ENCODE peak calls at places on chromosomes 1 and 21, in five cellular contexts. B is K562, M is sigmoid colon, Y is left lung, J is kidney. H is an unnamed sample.

GRCh38 chr1:150321826-150322166 is 463 bp downstream of the PRPF3 start:
- DNase-seq in B (no peak), M (no peak), Y (no peak), J (peak), H (no peak)

GRCh38 chr1:156860113-156860638 is 489 bp upstream of the NTRK1 start:
- DNase-seq in B (peak), M (peak), Y (no peak), J (peak), H (no peak)

GRCh38 chr1:109466100-109466439 is 276 bp upstream of the SYPL2 start:
- DNase-seq in B (no peak), M (no peak), Y (no peak), J (no peak), H (no peak)

GRCh38 chr1:58933599-58933926 is 149.7 kb upstream of the JUN start:
- DNase-seq in B (peak), M (no peak), Y (no peak), J (no peak), H (no peak)

GRCh38 chr1:11857164-11857853 is 1.4 kb downstream of the NPPB start:
- DNase-seq in B (no peak), M (no peak), Y (no peak), J (no peak), H (no peak)

GRCh38 chr21:36743446-36743845 is 44.5 kb downstream of the SIM2 start:
- DNase-seq in B (no peak), M (no peak), Y (no peak), J (no peak), H (no peak)

GRCh38 chr21:15061747-15062146 is 3.1 kb downstream of the NRIP1 start:
- DNase-seq in B (no peak), M (no peak), Y (no peak), J (no peak), H (no peak)

GRCh38 chr1:196115641-196116040 is 492.6 kb downstream of the KCNT2 start:
- DNase-seq in B (no peak), M (no peak), Y (no peak), J (peak), H (no peak)

GRCh38 chr21:18772404-18772803 is 368.8 kb upstream of the TMPRSS15 start:
- DNase-seq in B (no peak), M (no peak), Y (no peak), J (no peak), H (no peak)

GRCh38 chr1:159932296-159933285 is 7.3 kb upstream of the TAGLN2 start:
- DNase-seq in B (no peak), M (no peak), Y (peak), J (peak), H (no peak)

GRCh38 chr1:93988634-93989350 is 79.6 kb upstream of the GCLM start:
- DNase-seq in B (no peak), M (no peak), Y (no peak), J (no peak), H (no peak)

GRCh38 chr1:30450148-30450817 is 273.1 kb downstream of the MATN1 start:
- DNase-seq in B (no peak), M (peak), Y (no peak), J (no peak), H (peak)

GRCh38 chr1:60035925-60036324 is 37.6 kb downstream of the C1orf87 start:
- DNase-seq in B (no peak), M (no peak), Y (no peak), J (no peak), H (no peak)

GRCh38 chr1:170959385-170959784 is 24.1 kb downstream of the MROH9 start:
- DNase-seq in B (no peak), M (no peak), Y (no peak), J (no peak), H (no peak)

GRCh38 chr1:207030522-207031009 is 2.0 kb downstream of the C1orf116 start:
- DNase-seq in B (no peak), M (no peak), Y (no peak), J (no peak), H (no peak)

GRCh38 chr1:56188216-56188615 is 391.1 kb downstream of the PLPP3 start:
- DNase-seq in B (no peak), M (no peak), Y (no peak), J (no peak), H (no peak)

GRCh38 chr1:63797056-63797726 is 23.4 kb downstream of the ROR1 start:
- DNase-seq in B (no peak), M (no peak), Y (no peak), J (no peak), H (no peak)

GRCh38 chr21:20459838-20460237 is 538.4 kb upstream of the NCAM2 start:
- DNase-seq in B (no peak), M (no peak), Y (no peak), J (no peak), H (no peak)

GRCh38 chr1:51616490-51616889 is 402 bp upstream of the OSBPL9 start:
- DNase-seq in B (no peak), M (no peak), Y (no peak), J (no peak), H (no peak)

GRCh38 chr1:211543003-211543402 is 36.0 kb downstream of the SLC30A1 start:
- DNase-seq in B (no peak), M (no peak), Y (no peak), J (no peak), H (no peak)

GRCh38 chr21:38188037-38188436 is 68.8 kb upstream of the KCNJ15 start:
- DNase-seq in B (no peak), M (no peak), Y (no peak), J (no peak), H (no peak)

GRCh38 chr1:197269053-197269452 is 1.0 kb downstream of the CRB1 start:
- DNase-seq in B (no peak), M (no peak), Y (no peak), J (no peak), H (no peak)

GRCh38 chr1:228350831-228351781 is 55.5 kb downstream of the TRIM11 start:
- DNase-seq in B (no peak), M (peak), Y (peak), J (peak), H (no peak)

GRCh38 chr1:31575373-31576140 is 758 bp upstream of the TINAGL1 start:
- DNase-seq in B (peak), M (peak), Y (no peak), J (peak), H (peak)

GRCh38 chr1:31576743-31577455 is 584 bp downstream of the TINAGL1 start:
- DNase-seq in B (no peak), M (peak), Y (no peak), J (peak), H (peak)

GRCh38 chr1:31577515-31578191 is 1.3 kb downstream of the TINAGL1 start:
- DNase-seq in B (peak), M (peak), Y (peak), J (peak), H (peak)

GRCh38 chr1:31574749-31575372 is 1.5 kb upstream of the TINAGL1 start:
- DNase-seq in B (peak), M (no peak), Y (no peak), J (no peak), H (peak)

DNA sequence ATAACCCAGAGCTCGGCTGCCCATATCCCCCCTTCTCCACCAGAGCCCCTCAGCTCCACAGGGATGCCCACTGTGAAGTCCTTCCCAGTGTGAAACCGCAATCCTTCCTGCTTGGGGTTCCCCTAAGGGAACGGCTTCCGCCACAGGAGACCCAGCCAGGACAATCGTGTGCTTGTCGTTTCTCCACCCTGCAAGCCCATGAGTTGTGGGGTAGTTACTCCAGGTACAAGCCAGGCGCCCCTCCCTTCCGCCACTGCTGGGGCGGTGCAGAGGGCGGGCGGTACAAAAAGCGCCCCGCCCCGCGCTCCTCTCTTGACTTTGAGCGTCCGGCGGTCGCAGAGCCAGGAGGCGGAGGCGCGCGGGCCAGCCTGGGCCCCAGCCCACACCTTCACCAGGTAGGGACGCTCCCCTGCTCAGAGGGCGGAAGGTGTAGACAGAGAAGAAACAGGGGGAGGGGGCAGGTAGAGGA is at the start of gene TINAGL1:
- DNase-seq in B (peak), M (peak), Y (peak), J (peak), H (peak)
- TF ChIP-seq CTCF in B (no peak), M (no peak), Y (no peak), J (no peak), H (no peak)

DNA sequence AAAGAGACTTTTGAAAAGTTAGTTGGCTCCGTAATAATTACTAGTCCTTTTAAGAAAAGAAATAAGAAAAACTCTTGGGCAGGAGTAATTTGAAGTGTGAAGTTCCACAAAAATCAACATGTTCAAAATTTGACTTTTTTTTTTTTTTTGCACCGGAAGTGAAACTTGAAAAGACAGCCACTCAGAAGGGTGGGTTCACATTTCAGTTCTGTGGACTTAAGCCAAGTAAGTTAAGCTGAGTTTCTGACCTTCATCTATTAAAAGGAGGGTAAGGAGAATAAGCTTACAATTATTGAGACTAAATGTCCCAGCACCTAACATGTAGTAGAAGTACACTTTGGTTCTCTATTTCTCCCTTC is 11.0 kb downstream of the RO60 start:
- DNase-seq in B (no peak), M (no peak), Y (no peak), J (no peak), H (no peak)
- TF ChIP-seq CTCF in B (no peak), M (no peak), Y (no peak), J (no peak), H (peak)

GRCh38 chr1:20165522-20165951 is 20.4 kb upstream of the UBXN10 start:
- DNase-seq in B (peak), M (no peak), Y (no peak), J (peak), H (no peak)
- TF ChIP-seq CTCF in B (peak), M (peak), Y (peak), J (no peak), H (peak)

DNA sequence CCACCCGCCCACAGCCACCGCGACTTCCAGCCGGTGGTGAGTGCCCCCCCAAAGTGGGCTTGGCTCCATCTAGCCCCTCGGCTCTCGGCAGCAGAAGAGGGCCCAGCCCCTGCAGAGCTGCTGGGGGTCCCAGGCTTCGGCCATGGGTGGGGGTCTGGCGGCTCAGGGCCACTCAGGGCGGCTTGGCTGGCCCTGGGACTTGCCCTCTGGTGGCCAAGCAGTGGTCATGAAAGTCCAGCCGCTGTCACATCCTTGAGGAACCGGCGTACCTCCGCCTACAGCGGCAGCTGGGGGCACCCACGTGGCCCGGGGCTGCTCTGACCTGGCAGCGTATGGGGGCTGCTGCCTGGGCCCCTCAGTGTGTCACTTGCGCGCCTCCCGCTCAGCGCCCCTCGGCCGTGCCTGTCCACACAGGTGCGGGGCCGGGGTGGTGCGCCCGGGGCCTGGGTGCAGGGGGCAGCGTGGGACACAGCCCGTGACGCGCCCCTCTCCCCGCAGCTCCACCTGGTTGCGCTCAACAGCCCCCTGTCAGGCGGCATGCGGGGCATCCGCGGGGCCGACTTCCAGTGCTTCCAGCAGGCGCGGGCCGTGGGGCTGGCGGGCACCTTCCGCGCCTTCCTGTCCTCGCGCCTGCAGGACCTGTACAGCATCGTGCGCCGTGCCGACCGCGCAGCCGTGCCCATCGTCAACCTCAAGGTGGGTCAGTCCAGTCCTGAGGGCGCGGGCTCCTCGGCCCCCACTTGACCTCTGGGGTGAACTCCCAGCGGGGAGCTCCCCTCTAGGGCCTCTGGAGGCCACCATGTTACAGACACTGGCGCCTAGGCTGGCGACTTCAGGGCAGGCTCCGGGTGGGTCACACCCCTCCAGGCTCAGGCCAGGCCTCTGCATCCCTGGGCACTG is 32.4 kb downstream of the SLC19A1 start:
- DNase-seq in B (peak), M (peak), Y (peak), J (peak), H (peak)
- TF ChIP-seq CTCF in B (no peak), M (no peak), Y (no peak), J (no peak), H (peak)

GRCh38 chr21:44299085-44299457 is 782 bp upstream of the PFKL start:
- DNase-seq in B (no peak), M (no peak), Y (no peak), J (no peak), H (no peak)

GRCh38 chr21:44300262-44300959 is 558 bp downstream of the PFKL start:
- DNase-seq in B (peak), M (peak), Y (peak), J (peak), H (no peak)

GRCh38 chr21:44301093-44301492 is 1.2 kb downstream of the PFKL start:
- DNase-seq in B (no peak), M (no peak), Y (no peak), J (no peak), H (no peak)

GRCh38 chr21:44298301-44298700 is 1.6 kb upstream of the PFKL start:
- DNase-seq in B (no peak), M (no peak), Y (no peak), J (no peak), H (no peak)

DNA sequence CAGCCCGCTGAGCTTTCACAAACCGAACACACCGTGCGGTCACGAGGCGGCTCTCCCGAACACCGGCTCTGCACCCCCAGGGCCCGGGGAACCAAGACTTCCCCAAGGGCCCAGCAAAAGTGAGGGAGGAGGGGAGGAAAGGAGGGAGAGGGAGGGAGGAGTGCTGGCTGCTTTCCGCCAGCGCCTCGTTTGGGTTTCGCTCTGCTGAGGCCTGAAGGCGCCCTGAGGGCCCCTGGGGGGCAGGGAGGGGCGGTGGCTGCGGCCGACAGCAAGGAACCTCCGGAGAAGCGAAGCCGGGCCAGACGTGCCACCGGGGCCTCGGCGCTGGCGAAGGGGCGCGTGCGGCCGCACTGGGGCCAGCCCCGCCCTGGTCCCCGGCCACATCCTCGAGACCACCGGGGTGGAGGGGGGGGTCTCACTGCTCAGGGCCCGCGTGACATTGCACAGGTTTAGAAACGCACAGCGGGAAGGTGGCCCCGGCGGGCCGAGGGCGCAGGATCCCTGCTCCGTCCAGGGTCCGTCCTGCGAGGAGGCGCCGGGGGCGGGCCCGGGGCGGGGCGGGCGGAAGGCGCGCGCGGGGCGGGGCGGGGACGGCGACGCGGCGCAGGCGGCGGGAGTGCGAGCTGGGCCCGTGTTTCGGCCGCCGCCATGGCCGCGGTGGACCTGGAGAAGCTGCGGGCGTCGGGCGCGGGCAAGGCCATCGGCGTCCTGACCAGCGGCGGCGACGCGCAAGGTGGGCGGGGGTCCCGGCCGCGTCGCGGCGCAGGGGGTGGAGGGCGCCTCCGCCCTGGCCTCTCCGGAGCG is at the start of gene PFKL:
- DNase-seq in B (peak), M (peak), Y (peak), J (peak), H (no peak)
- TF ChIP-seq CTCF in B (no peak), M (no peak), Y (no peak), J (no peak), H (no peak)

GRCh38 chr1:188517139-188517538 is 1688.4 kb downstream of the PLA2G4A start:
- DNase-seq in B (no peak), M (no peak), Y (no peak), J (no peak), H (no peak)
- TF ChIP-seq CTCF in B (no peak), M (no peak), Y (no peak), J (no peak), H (no peak)

GRCh38 chr1:1619917-1620361 is 4.6 kb downstream of the MIB2 start:
- DNase-seq in B (peak), M (no peak), Y (peak), J (peak), H (no peak)
- TF ChIP-seq CTCF in B (peak), M (no peak), Y (no peak), J (no peak), H (peak)